ENCODE peak calls at places on chromosome 3, in ten cellular contexts. K is Caco-2, G is BE2C, B is H1, X is psoas muscle, O is cardiac muscle cell, Y is neural progenitor cell, W is A549, E is tibial nerve, P is endothelial cell of umbilical vein. N is an unnamed sample. For H3K4me1, the result is how much of the 10 kb centered on the place peaks cover.

GRCh38 chr3:19254784-19255338 is 106.6 kb downstream of the KCNH8 start:
- DNase-seq in K (no peak), G (no peak), B (no peak), X (no peak), O (no peak), Y (no peak), W (no peak), E (no peak), P (no peak), N (no peak)

GRCh38 chr3:44136421-44136820 is 105.3 kb upstream of the TOPAZ1 start:
- DNase-seq in K (peak), G (no peak), B (no peak), X (no peak), O (peak), Y (peak), W (no peak), E (no peak), P (peak), N (no peak)

GRCh38 chr3:5095879-5096278 is 26.2 kb upstream of the ARL8B start:
- DNase-seq in K (no peak), G (peak), B (peak), X (peak), O (peak), Y (peak), W (no peak), E (no peak), P (no peak), N (no peak)

GRCh38 chr3:3737511-3737910 is 61.7 kb upstream of the LRRN1 start:
- DNase-seq in K (no peak), G (no peak), B (no peak), X (no peak), O (no peak), Y (no peak), W (no peak), E (no peak), P (no peak), N (no peak)

GRCh38 chr3:192825657-192826200 is 91.9 kb downstream of the MB21D2 start:
- DNase-seq in K (no peak), G (no peak), B (no peak), X (no peak), O (peak), Y (no peak), W (peak), E (no peak), P (peak), N (no peak)

GRCh38 chr3:36663666-36664291 is 100.6 kb downstream of the DCLK3 start:
- DNase-seq in K (no peak), G (no peak), B (no peak), X (no peak), O (peak), Y (no peak), W (no peak), E (no peak), P (no peak), N (no peak)

GRCh38 chr3:52495777-52496602 is 852 bp downstream of the STAB1 start:
- DNase-seq in K (no peak), G (no peak), B (no peak), X (peak), O (peak), Y (no peak), W (no peak), E (no peak), P (peak), N (no peak)

GRCh38 chr3:78804251-78805037 is 963.4 kb downstream of the ROBO1 start:
- DNase-seq in K (no peak), G (no peak), B (no peak), X (no peak), O (peak), Y (no peak), W (peak), E (no peak), P (no peak), N (no peak)

GRCh38 chr3:88986834-88987233 is 120.6 kb upstream of the EPHA3 start:
- DNase-seq in K (no peak), G (no peak), B (no peak), X (no peak), O (peak), Y (no peak), W (no peak), E (no peak), P (no peak), N (no peak)

GRCh38 chr3:171306631-171307030 is 153.6 kb downstream of the TNIK start:
- DNase-seq in K (no peak), G (no peak), B (no peak), X (peak), O (peak), Y (no peak), W (peak), E (peak), P (peak), N (no peak)

GRCh38 chr3:134361162-134361831 is 12.9 kb downstream of the AMOTL2 start:
- DNase-seq in K (peak), G (no peak), B (no peak), X (no peak), O (no peak), Y (no peak), W (no peak), E (no peak), P (no peak), N (no peak)

GRCh38 chr3:168088106-168088722 is 7.5 kb downstream of the GOLIM4 start:
- DNase-seq in K (peak), G (peak), B (no peak), X (no peak), O (no peak), Y (peak), W (peak), E (no peak), P (no peak), N (no peak)

GRCh38 chr3:184016169-184016570 is 1.5 kb downstream of the ABCC5 start:
- DNase-seq in K (no peak), G (no peak), B (no peak), X (no peak), O (no peak), Y (no peak), W (no peak), E (no peak), P (no peak), N (no peak)

GRCh38 chr3:128084675-128085021 is 32.4 kb downstream of the SEC61A1 start:
- DNase-seq in K (peak), G (no peak), B (no peak), X (no peak), O (no peak), Y (no peak), W (no peak), E (no peak), P (no peak), N (no peak)

GRCh38 chr3:50331364-50331907 is 3.4 kb upstream of the TUSC2 start:
- DNase-seq in K (no peak), G (no peak), B (no peak), X (no peak), O (no peak), Y (no peak), W (no peak), E (no peak), P (no peak), N (no peak)

GRCh38 chr3:50336452-50337174 is 4.0 kb downstream of the RASSF1 start:
- DNase-seq in K (no peak), G (no peak), B (no peak), X (no peak), O (no peak), Y (peak), W (no peak), E (no peak), P (peak), N (no peak)

GRCh38 chr3:50337175-50337861 is 3.3 kb downstream of the RASSF1 start:
- DNase-seq in K (peak), G (peak), B (peak), X (peak), O (peak), Y (peak), W (peak), E (peak), P (peak), N (peak)

GRCh38 chr3:50333744-50334328 is 5.8 kb upstream of the TUSC2 start:
- DNase-seq in K (no peak), G (no peak), B (no peak), X (peak), O (peak), Y (no peak), W (no peak), E (no peak), P (peak), N (no peak)

GRCh38 chr3:50334339-50335075 is 6.1 kb downstream of the RASSF1 start:
- DNase-seq in K (no peak), G (no peak), B (no peak), X (no peak), O (no peak), Y (no peak), W (no peak), E (no peak), P (peak), N (no peak)
- H3K4me1 ChIP-seq in K (under half), G (under half), B (under half), X (under half), O (under half), Y (under half), W (under half), E (under half), P (under half), N (under half)

GRCh38 chr3:46545695-46546630 is 20.1 kb downstream of the LRRC2 start:
- DNase-seq in K (no peak), G (no peak), B (no peak), X (no peak), O (no peak), Y (no peak), W (no peak), E (no peak), P (no peak), N (no peak)

GRCh38 chr3:46549408-46549904 is 16.6 kb downstream of the LRRC2 start:
- DNase-seq in K (peak), G (no peak), B (no peak), X (no peak), O (no peak), Y (no peak), W (no peak), E (no peak), P (no peak), N (no peak)

GRCh38 chr3:46549989-46550388 is 16.1 kb downstream of the LRRC2 start:
- DNase-seq in K (no peak), G (no peak), B (no peak), X (no peak), O (no peak), Y (no peak), W (no peak), E (no peak), P (no peak), N (no peak)

GRCh38 chr3:46544771-46545503 is 21.2 kb downstream of the LRRC2 start:
- DNase-seq in K (no peak), G (no peak), B (no peak), X (no peak), O (no peak), Y (no peak), W (no peak), E (no peak), P (no peak), N (peak)

GRCh38 chr3:46546896-46547440 is 19.1 kb downstream of the LRRC2 start:
- DNase-seq in K (no peak), G (no peak), B (no peak), X (no peak), O (no peak), Y (no peak), W (no peak), E (no peak), P (no peak), N (no peak)
- H3K4me1 ChIP-seq in K (under half), G (under half), B (under half), X (under half), O (under half), Y (under half), W (under half), E (under half), P (under half), N (under half)

GRCh38 chr3:42191443-42191747 is 74.6 kb downstream of the CCK start:
- DNase-seq in K (no peak), G (no peak), B (no peak), X (no peak), O (no peak), Y (no peak), W (no peak), E (no peak), P (no peak), N (no peak)
- H3K4me1 ChIP-seq in K (under half), G (under half), B (under half), X (under half), O (under half), Y (under half), W (under half), E (under half), P (under half), N (under half)

GRCh38 chr3:156702367-156702766 is 28.0 kb downstream of the TIPARP start:
- DNase-seq in K (no peak), G (no peak), B (no peak), X (no peak), O (no peak), Y (no peak), W (no peak), E (no peak), P (no peak), N (no peak)
- H3K4me1 ChIP-seq in K (under half), G (under half), B (under half), X (under half), O (under half), Y (under half), W (under half), E (under half), P (under half), N (under half)

GRCh38 chr3:152331975-152332374 is 63.2 kb downstream of the MBNL1 start:
- DNase-seq in K (no peak), G (no peak), B (no peak), X (no peak), O (no peak), Y (no peak), W (peak), E (no peak), P (no peak), N (no peak)
- H3K4me1 ChIP-seq in K (under half), G (under half), B (under half), X (half or more), O (under half), Y (under half), W (half or more), E (under half), P (half or more), N (half or more)

DNA sequence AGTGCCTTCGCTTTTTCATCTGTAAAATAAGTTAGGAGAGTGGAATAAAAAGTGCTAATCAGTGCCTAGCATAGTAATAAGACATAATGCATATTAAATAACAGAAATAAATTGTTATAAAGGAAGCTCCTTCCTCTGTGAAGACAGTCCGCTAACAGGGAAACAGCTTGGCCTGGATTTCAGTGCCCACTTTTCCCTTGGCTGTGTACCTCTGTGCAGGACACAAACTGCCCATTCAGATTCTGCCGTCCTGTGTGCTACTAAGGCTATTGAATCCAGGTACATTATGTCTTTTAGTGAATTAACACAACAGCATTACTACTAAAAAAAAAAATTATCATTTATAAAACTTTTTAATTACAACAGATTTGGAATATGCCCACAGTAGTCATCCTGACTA is 90.7 kb downstream of the TBL1XR1 start:
- DNase-seq in K (no peak), G (no peak), B (no peak), X (no peak), O (no peak), Y (no peak), W (no peak), E (no peak), P (no peak), N (no peak)
- H3K4me1 ChIP-seq in K (under half), G (under half), B (under half), X (half or more), O (half or more), Y (half or more), W (half or more), E (under half), P (under half), N (under half)

DNA sequence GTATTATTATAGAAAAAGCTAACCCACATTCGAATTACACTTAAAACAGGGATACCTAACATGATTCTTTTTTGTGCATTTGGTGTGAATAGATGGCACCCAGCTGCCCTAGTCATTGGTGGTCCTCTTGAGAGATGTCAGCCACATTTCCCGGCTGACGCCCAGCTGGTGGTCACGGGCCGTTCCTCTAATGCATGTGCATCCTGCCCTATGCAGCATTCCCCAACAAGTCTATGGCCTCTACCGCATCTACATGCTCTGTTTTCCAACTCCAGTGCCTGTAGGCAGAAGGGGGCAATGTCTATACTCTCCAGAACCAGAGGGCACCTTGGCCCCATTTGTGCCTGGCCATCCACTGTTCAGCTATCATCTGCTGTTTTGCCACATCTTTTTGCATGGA is 78.6 kb upstream of the PRICKLE2 start:
- DNase-seq in K (no peak), G (no peak), B (no peak), X (no peak), O (no peak), Y (no peak), W (no peak), E (no peak), P (no peak), N (no peak)
- H3K4me1 ChIP-seq in K (under half), G (under half), B (under half), X (under half), O (under half), Y (under half), W (under half), E (under half), P (under half), N (under half)

GRCh38 chr3:112688819-112689218 is 47.9 kb upstream of the CCDC80 start:
- DNase-seq in K (no peak), G (no peak), B (no peak), X (no peak), O (no peak), Y (no peak), W (peak), E (no peak), P (no peak), N (no peak)
- H3K4me1 ChIP-seq in K (half or more), G (under half), B (under half), X (under half), O (under half), Y (under half), W (half or more), E (under half), P (under half), N (under half)

GRCh38 chr3:50269460-50269859 is 513 bp downstream of the SEMA3B start:
- DNase-seq in K (no peak), G (no peak), B (no peak), X (no peak), O (no peak), Y (no peak), W (no peak), E (no peak), P (no peak), N (no peak)

GRCh38 chr3:50270422-50270831 is 1.5 kb downstream of the SEMA3B start:
- DNase-seq in K (no peak), G (no peak), B (no peak), X (no peak), O (no peak), Y (no peak), W (no peak), E (no peak), P (no peak), N (no peak)

GRCh38 chr3:50270841-50271240 is 1.9 kb downstream of the SEMA3B start:
- DNase-seq in K (no peak), G (no peak), B (no peak), X (no peak), O (no peak), Y (no peak), W (no peak), E (no peak), P (no peak), N (no peak)

GRCh38 chr3:50268703-50269451 is at the start of gene SEMA3B:
- DNase-seq in K (peak), G (no peak), B (no peak), X (peak), O (no peak), Y (no peak), W (peak), E (peak), P (no peak), N (peak)

GRCh38 chr3:50269977-50270413 is 1.0 kb downstream of the SEMA3B start:
- DNase-seq in K (no peak), G (no peak), B (no peak), X (no peak), O (no peak), Y (no peak), W (no peak), E (no peak), P (no peak), N (peak)
- H3K4me1 ChIP-seq in K (half or more), G (under half), B (under half), X (half or more), O (under half), Y (under half), W (half or more), E (half or more), P (under half), N (half or more)

GRCh38 chr3:71065764-71066013 is 517.8 kb downstream of the FOXP1 start:
- DNase-seq in K (no peak), G (no peak), B (no peak), X (no peak), O (no peak), Y (no peak), W (no peak), E (no peak), P (no peak), N (no peak)

GRCh38 chr3:71066356-71066755 is 517.2 kb downstream of the FOXP1 start:
- DNase-seq in K (no peak), G (no peak), B (no peak), X (no peak), O (no peak), Y (no peak), W (no peak), E (no peak), P (peak), N (no peak)

GRCh38 chr3:71064976-71065763 is 518.4 kb downstream of the FOXP1 start:
- DNase-seq in K (peak), G (peak), B (peak), X (peak), O (peak), Y (peak), W (peak), E (no peak), P (peak), N (peak)

GRCh38 chr3:71067977-71068376 is 515.6 kb downstream of the FOXP1 start:
- DNase-seq in K (no peak), G (no peak), B (no peak), X (no peak), O (no peak), Y (no peak), W (no peak), E (no peak), P (no peak), N (no peak)

DNA sequence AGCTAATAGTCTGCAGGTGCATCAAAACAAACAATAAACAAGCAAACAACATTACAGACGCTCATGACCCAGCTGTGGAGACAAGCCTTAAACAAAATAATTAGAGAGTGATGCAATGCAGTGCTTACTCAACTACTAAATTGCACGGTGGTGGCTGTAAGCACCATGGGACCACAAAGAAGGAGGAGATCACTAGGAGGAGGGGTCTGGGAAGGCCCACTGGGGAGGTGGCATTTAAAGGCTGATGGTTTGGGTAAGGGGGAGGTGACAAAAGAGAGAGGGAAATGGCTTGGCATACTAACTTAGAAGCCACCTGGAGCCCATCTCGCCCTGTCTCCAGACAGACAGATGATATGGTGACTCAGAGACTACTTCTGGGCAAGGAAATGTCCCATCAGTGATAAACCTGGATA is 516.7 kb downstream of the FOXP1 start:
- DNase-seq in K (no peak), G (no peak), B (no peak), X (no peak), O (peak), Y (peak), W (no peak), E (no peak), P (peak), N (no peak)
- H3K4me1 ChIP-seq in K (half or more), G (under half), B (under half), X (under half), O (under half), Y (under half), W (half or more), E (under half), P (under half), N (under half)

N was measured in PC-9.